ENCODE peak calls at places on chromosome 7, in five cellular contexts. B is H1, K is IMR-90, E is neuronal stem cell, Y is mesendoderm. N is an unnamed sample. For H3K36me3, the result is how much of the 10 kb centered on the place peaks cover.

GRCh38 chr7:41970946-41971345 is 266.1 kb downstream of the GLI3 start:
- DNase-seq in B (no peak), K (peak), E (no peak), Y (no peak), N (no peak)

GRCh38 chr7:20152511-20152910 is 64.7 kb downstream of the MACC1 start:
- DNase-seq in B (no peak), K (peak), E (no peak), Y (no peak), N (peak)

GRCh38 chr7:78585958-78586357 is 787.4 kb downstream of the PHTF2 start:
- DNase-seq in B (no peak), K (no peak), E (no peak), Y (no peak), N (no peak)

GRCh38 chr7:7686806-7687205 is 31.6 kb downstream of the RPA3 start:
- DNase-seq in B (no peak), K (no peak), E (no peak), Y (no peak), N (no peak)

GRCh38 chr7:35802649-35803048 is 1.8 kb downstream of the SEPTIN7 start:
- DNase-seq in B (no peak), K (peak), E (no peak), Y (no peak), N (no peak)

GRCh38 chr7:114312649-114313048 is 102.0 kb upstream of the FOXP2 start:
- DNase-seq in B (no peak), K (no peak), E (no peak), Y (no peak), N (no peak)

GRCh38 chr7:37916017-37916672 is 472 bp downstream of the SFRP4 start:
- DNase-seq in B (peak), K (no peak), E (peak), Y (peak), N (no peak)

GRCh38 chr7:84455788-84456187 is 261.2 kb upstream of the SEMA3A start:
- DNase-seq in B (no peak), K (peak), E (no peak), Y (no peak), N (peak)

GRCh38 chr7:123533929-123534382 is 439 bp downstream of the IQUB start:
- DNase-seq in B (no peak), K (no peak), E (no peak), Y (no peak), N (no peak)

GRCh38 chr7:141660259-141660658 is 41.7 kb downstream of the DENND11 start:
- DNase-seq in B (no peak), K (peak), E (no peak), Y (no peak), N (peak)

GRCh38 chr7:148585399-148585798 is 5.2 kb upstream of the C7orf33 start:
- DNase-seq in B (no peak), K (no peak), E (no peak), Y (no peak), N (no peak)

GRCh38 chr7:149782682-149783345 is 9.4 kb upstream of the ZNF467 start:
- DNase-seq in B (no peak), K (no peak), E (no peak), Y (no peak), N (no peak)

GRCh38 chr7:66930341-66930740 is 9.3 kb downstream of the TMEM248 start:
- DNase-seq in B (peak), K (peak), E (peak), Y (peak), N (peak)

GRCh38 chr7:91319326-91319725 is 55.1 kb downstream of the FZD1 start:
- DNase-seq in B (no peak), K (no peak), E (no peak), Y (no peak), N (no peak)

GRCh38 chr7:115038158-115038557 is 116.3 kb downstream of the MDFIC start:
- DNase-seq in B (no peak), K (no peak), E (no peak), Y (peak), N (no peak)

GRCh38 chr7:94375713-94376112 is 19.0 kb upstream of the COL1A2 start:
- DNase-seq in B (no peak), K (peak), E (no peak), Y (peak), N (peak)

GRCh38 chr7:157986051-157986450 is 601.6 kb downstream of the PTPRN2 start:
- DNase-seq in B (no peak), K (no peak), E (no peak), Y (no peak), N (no peak)

GRCh38 chr7:44144968-44145418 is 3.9 kb upstream of the MYL7 start:
- DNase-seq in B (no peak), K (no peak), E (no peak), Y (no peak), N (no peak)

GRCh38 chr7:70893422-70893821 is 238.5 kb upstream of the GALNT17 start:
- DNase-seq in B (no peak), K (no peak), E (no peak), Y (no peak), N (no peak)

GRCh38 chr7:31811650-31812461 is 124.8 kb downstream of the PPP1R17 start:
- DNase-seq in B (no peak), K (peak), E (no peak), Y (no peak), N (peak)

GRCh38 chr7:129784783-129785456 is 167.8 kb downstream of the UBE2H start:
- DNase-seq in B (no peak), K (no peak), E (peak), Y (no peak), N (no peak)

GRCh38 chr7:136509466-136509865 is 359.0 kb upstream of the CHRM2 start:
- DNase-seq in B (no peak), K (no peak), E (no peak), Y (no peak), N (no peak)

GRCh38 chr7:113015038-113015645 is 71.5 kb downstream of the GPR85 start:
- DNase-seq in B (no peak), K (peak), E (no peak), Y (no peak), N (peak)

GRCh38 chr7:76262683-76263402 is 39.6 kb upstream of the HSPB1 start:
- DNase-seq in B (peak), K (peak), E (peak), Y (peak), N (peak)

GRCh38 chr7:22464299-22464698 is 35.7 kb downstream of the STEAP1B start:
- DNase-seq in B (no peak), K (no peak), E (no peak), Y (peak), N (no peak)

GRCh38 chr7:16416289-16417282 is 4.8 kb downstream of the CRPPA start:
- DNase-seq in B (no peak), K (peak), E (no peak), Y (no peak), N (peak)

GRCh38 chr7:136883046-136883445 is 14.6 kb downstream of the CHRM2 start:
- DNase-seq in B (no peak), K (peak), E (no peak), Y (peak), N (peak)

GRCh38 chr7:82598958-82599357 is 155.4 kb upstream of the CACNA2D1 start:
- DNase-seq in B (no peak), K (peak), E (no peak), Y (no peak), N (peak)

GRCh38 chr7:74000489-74001149 is 27.4 kb upstream of the ELN start:
- DNase-seq in B (no peak), K (peak), E (no peak), Y (no peak), N (no peak)

GRCh38 chr7:3042301-3042700 is 1.4 kb downstream of the CARD11 start:
- DNase-seq in B (no peak), K (no peak), E (no peak), Y (no peak), N (no peak)
- H3K4me3 ChIP-seq in B (peak), K (no peak), E (no peak), Y (no peak), N (no peak)

GRCh38 chr7:156733638-156734037 is 93.1 kb downstream of the RNF32 start:
- DNase-seq in B (no peak), K (no peak), E (no peak), Y (no peak), N (no peak)
- H3K36me3 ChIP-seq in B (under half), K (under half), E (under half), Y (under half), N (under half)

DNA sequence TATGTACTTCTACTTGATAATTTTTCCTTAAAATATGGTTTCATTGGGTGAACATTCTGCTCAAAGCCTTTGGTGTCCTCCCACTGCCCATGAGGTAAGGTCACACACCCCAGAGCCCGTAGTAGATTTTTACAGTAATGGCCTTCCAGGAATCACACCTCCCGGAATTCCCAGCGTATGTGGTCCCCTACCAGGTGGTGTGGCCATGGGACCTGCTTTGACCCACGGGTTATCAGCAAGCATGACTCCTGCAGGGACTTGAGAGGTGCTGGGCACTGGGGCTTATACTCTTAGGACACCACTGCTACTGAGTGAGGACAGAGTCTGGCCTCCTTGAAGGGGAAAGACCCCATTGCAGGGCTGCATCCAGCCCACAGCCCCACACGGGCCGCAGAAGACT is 42.2 kb downstream of the BAIAP2L1 start:
- DNase-seq in B (no peak), K (no peak), E (no peak), Y (no peak), N (no peak)
- H3K4ac ChIP-seq in B (no peak), K (no peak), E (no peak), Y (no peak), N (no peak)

GRCh38 chr7:69839782-69840181 is 241.5 kb downstream of the AUTS2 start:
- DNase-seq in B (no peak), K (no peak), E (no peak), Y (peak), N (no peak)
- H3K4me3 ChIP-seq in B (no peak), K (no peak), E (no peak), Y (no peak), N (no peak)

GRCh38 chr7:107599262-107599661 is 19.2 kb downstream of the BCAP29 start:
- DNase-seq in B (no peak), K (no peak), E (no peak), Y (no peak), N (no peak)

GRCh38 chr7:107597953-107598352 is 17.9 kb downstream of the BCAP29 start:
- DNase-seq in B (no peak), K (no peak), E (no peak), Y (no peak), N (no peak)

GRCh38 chr7:107594961-107595737 is 15.1 kb downstream of the BCAP29 start:
- DNase-seq in B (no peak), K (peak), E (no peak), Y (peak), N (peak)

GRCh38 chr7:107597582-107597916 is 17.5 kb downstream of the BCAP29 start:
- DNase-seq in B (no peak), K (no peak), E (no peak), Y (no peak), N (no peak)

DNA sequence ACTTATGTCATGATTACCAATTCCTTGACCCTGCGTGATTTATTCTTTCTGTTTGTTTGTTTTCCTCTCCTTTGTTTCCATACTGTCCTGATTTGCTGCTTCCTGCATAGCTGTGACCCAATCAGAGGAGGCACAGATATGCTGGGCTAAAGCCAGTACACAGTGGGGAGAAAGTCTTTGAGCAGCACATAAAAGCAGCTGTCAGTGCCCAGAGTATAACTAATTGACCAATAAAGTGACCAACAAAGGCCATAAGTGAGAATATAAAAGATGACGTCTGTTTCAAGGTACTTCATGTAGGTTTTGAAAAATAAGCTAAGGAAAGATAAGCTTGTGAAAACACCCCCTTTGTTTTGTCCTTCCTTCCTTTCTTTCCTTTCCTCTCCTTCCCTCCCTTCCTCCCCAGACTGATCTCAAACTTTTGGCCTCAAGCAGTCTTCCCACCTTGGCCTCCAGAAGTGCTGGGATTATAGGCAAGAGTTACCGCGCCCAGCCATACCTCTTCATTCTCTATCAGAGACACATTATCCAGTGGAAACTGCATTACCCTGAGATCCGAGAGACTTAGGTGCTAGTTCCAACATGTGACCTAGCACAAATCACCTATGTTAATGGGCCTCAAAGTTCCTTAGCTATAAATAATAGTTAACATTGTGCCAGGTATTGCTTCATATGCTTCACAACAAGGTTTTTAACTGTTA is 17.0 kb downstream of the BCAP29 start:
- DNase-seq in B (no peak), K (no peak), E (no peak), Y (peak), N (peak)
- H3K36me3 ChIP-seq in B (under half), K (under half), E (half or more), Y (under half), N (half or more)

GRCh38 chr7:124959676-124960075 is 30.1 kb upstream of the POT1 start:
- DNase-seq in B (no peak), K (no peak), E (no peak), Y (no peak), N (no peak)
- H3K4ac ChIP-seq in B (no peak), K (no peak), E (no peak), Y (no peak), N (no peak)

DNA sequence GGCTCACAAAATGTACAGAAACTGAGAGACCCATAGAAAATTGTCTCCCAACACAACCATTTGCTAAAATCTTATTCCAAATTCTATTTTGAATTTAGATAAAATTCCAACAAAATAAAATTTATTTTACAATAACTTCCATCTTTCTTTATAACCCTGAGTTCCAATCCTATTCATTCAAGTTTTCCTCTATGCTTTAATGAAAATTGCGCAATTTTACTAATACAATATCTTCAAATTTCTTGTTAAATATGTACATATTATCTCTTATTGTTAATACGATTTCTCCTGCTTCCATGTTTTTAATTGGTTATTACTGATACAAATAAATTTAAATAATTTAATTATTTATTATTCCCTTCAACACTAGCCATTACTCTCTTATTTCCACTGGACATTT is 645.2 kb upstream of the COBL start:
- DNase-seq in B (no peak), K (no peak), E (no peak), Y (no peak), N (no peak)
- H3K4me3 ChIP-seq in B (no peak), K (no peak), E (no peak), Y (no peak), N (no peak)

GRCh38 chr7:143399642-143400041 is 9.0 kb downstream of the EPHA1 start:
- DNase-seq in B (no peak), K (no peak), E (no peak), Y (no peak), N (no peak)
- H3K36me3 ChIP-seq in B (half or more), K (under half), E (under half), Y (under half), N (under half)

DNA sequence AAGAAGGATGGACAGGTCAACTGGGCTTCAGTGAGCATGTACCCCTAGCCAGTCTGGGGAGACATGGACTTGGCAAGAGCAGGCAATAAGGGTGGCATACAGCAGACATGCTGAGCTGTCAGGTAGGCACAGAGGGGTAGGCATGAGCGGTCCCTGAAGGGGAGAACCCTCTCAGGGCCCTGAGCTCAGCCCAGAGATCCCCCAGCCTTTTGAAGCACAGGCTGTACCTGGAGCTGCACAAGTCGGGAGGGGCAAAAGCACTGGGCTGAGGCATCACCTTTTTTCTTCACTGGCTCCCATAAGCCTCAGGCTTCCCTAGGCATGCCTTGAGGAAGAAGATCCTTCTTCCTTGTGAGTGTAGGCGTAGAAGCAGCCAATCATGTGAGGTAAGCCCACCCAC is 42.3 kb downstream of the ZNF727 start:
- DNase-seq in B (no peak), K (no peak), E (no peak), Y (no peak), N (no peak)
- H3K4ac ChIP-seq in B (no peak), K (no peak), E (no peak), Y (no peak), N (no peak)

N was measured in mesenchymal stem cell.